ENCODE peak calls at places on chromosomes 13 and 19, in nine cellular contexts. F is T-helper 2 cell; Q is T-helper 1 cell; U is colonic mucosa; C is uterus; P is substantia nigra; W is DMS153; M is ascending aorta; T is activated T-helper 9 cell treated with anti-CD3 and anti-CD28 coated beads, Interleukin-2, amount 50 U/mL, for 16 hours. N is an unnamed sample.

GRCh38 chr19:17682273-17682672 is 5.9 kb downstream of the UNC13A start:
- DNase-seq in C (no peak), U (no peak), W (no peak), T (no peak), P (no peak), F (no peak), Q (no peak), M (no peak), N (no peak)

GRCh38 chr19:33440682-33441081 is 67.2 kb downstream of the CEBPG start:
- DNase-seq in Q (no peak), M (no peak), F (no peak), P (no peak), T (no peak), C (no peak), W (no peak), U (no peak), N (peak)

GRCh38 chr13:99517577-99517976 is 16.3 kb downstream of the TM9SF2 start:
- DNase-seq in Q (no peak), C (no peak), F (no peak), W (no peak), P (no peak), T (no peak), M (no peak), U (no peak), N (no peak)

GRCh38 chr19:49468746-49469447 is 5.1 kb upstream of the FLT3LG start:
- DNase-seq in F (peak), W (peak), Q (peak), U (peak), P (no peak), M (peak), C (peak), T (peak), N (peak)

GRCh38 chr13:83881917-83882625 is at the start of gene SLITRK1:
- DNase-seq in T (no peak), P (peak), Q (no peak), M (no peak), W (peak), U (no peak), C (no peak), F (no peak), N (peak)

GRCh38 chr13:28100149-28101121 is at the start of gene FLT3:
- DNase-seq in M (no peak), T (no peak), U (peak), Q (peak), F (no peak), P (no peak), W (no peak), C (no peak), N (peak)

GRCh38 chr13:99289674-99290337 is 17.4 kb downstream of the GPR183 start:
- DNase-seq in M (no peak), Q (peak), P (no peak), U (no peak), T (peak), C (no peak), W (no peak), F (no peak), N (no peak)

GRCh38 chr19:46610851-46611770 is 10.0 kb downstream of the CALM3 start:
- DNase-seq in M (peak), F (no peak), Q (peak), U (no peak), P (no peak), C (no peak), W (no peak), T (no peak), N (no peak)

GRCh38 chr13:80237646-80238045 is 103.3 kb downstream of the SPRY2 start:
- DNase-seq in W (no peak), F (no peak), Q (no peak), P (no peak), M (no peak), T (no peak), U (no peak), C (no peak), N (no peak)

GRCh38 chr13:31172535-31172934 is 10.8 kb upstream of the HSPH1 start:
- DNase-seq in T (no peak), Q (no peak), P (no peak), C (no peak), M (no peak), W (no peak), U (no peak), F (no peak), N (no peak)

GRCh38 chr13:79451500-79451962 is 29.4 kb upstream of the NDFIP2 start:
- DNase-seq in P (no peak), W (no peak), C (no peak), M (no peak), Q (peak), F (peak), T (peak), U (no peak), N (no peak)

GRCh38 chr13:44040754-44041100 is 161.0 kb downstream of the LACC1 start:
- DNase-seq in U (no peak), Q (no peak), P (no peak), M (no peak), W (no peak), T (no peak), F (no peak), C (no peak), N (no peak)

GRCh38 chr13:102658678-102659077 is 36.2 kb downstream of the METTL21C start:
- DNase-seq in W (no peak), T (no peak), F (no peak), M (no peak), P (no peak), C (no peak), U (no peak), Q (no peak), N (no peak)

GRCh38 chr19:1065606-1066109 is 1.3 kb upstream of the ARHGAP45 start:
- DNase-seq in C (no peak), P (no peak), W (no peak), Q (no peak), M (no peak), T (no peak), F (no peak), U (peak), N (no peak)

GRCh38 chr19:54138777-54139256 is 1.3 kb downstream of the CNOT3 start:
- DNase-seq in W (no peak), T (no peak), P (no peak), Q (no peak), U (no peak), C (no peak), F (no peak), M (no peak), N (no peak)

GRCh38 chr19:18089726-18090125 is 3.0 kb upstream of the IL12RB1 start:
- DNase-seq in T (no peak), Q (no peak), P (peak), F (no peak), M (no peak), U (no peak), W (no peak), C (no peak), N (no peak)

GRCh38 chr19:2394054-2394668 is 33.2 kb downstream of the TIMM13 start:
- DNase-seq in Q (no peak), C (no peak), M (no peak), F (no peak), U (peak), P (no peak), W (no peak), T (no peak), N (no peak)

GRCh38 chr19:17831419-17831888 is 10.1 kb upstream of the INSL3 start:
- DNase-seq in M (no peak), P (no peak), C (no peak), W (no peak), F (no peak), Q (no peak), U (no peak), T (no peak), N (no peak)

GRCh38 chr19:4717191-4717965 is 6.3 kb downstream of the DPP9 start:
- DNase-seq in U (no peak), W (no peak), M (no peak), F (no peak), T (no peak), C (no peak), P (no peak), Q (no peak), N (no peak)

GRCh38 chr13:36275190-36276002 is 22.2 kb downstream of the CCDC169 start:
- DNase-seq in Q (peak), T (no peak), W (peak), U (peak), F (no peak), C (no peak), P (no peak), M (no peak), N (no peak)

N was measured in glutamatergic neuron.